ENCODE peak calls at places on chromosomes 1 and 21, in eight cellular contexts. X, L, W, A, P, O, N and S are unnamed samples. For H3K4me1, the result is how much of the 10 kb centered on the place peaks cover.

GRCh38 chr1:248873993-248874671 is 15.2 kb upstream of the ZNF692 start:
- DNase-seq in X (peak), L (peak), W (peak), A (peak), P (peak), O (peak), N (peak), S (peak)

GRCh38 chr21:16073571-16073970 is 343.8 kb downstream of the USP25 start:
- DNase-seq in X (no peak), L (no peak), W (no peak), A (no peak), P (no peak), O (no peak), N (no peak), S (no peak)

GRCh38 chr1:234969011-234969441 is 159.6 kb downstream of the TOMM20 start:
- DNase-seq in X (no peak), L (no peak), W (no peak), A (no peak), P (no peak), O (no peak), N (no peak), S (no peak)

GRCh38 chr1:21490774-21491482 is 18.3 kb upstream of the ALPL start:
- DNase-seq in X (no peak), L (no peak), W (no peak), A (no peak), P (peak), O (peak), N (peak), S (peak)

GRCh38 chr1:202571719-202572339 is 138.4 kb downstream of the SYT2 start:
- DNase-seq in X (no peak), L (no peak), W (no peak), A (no peak), P (no peak), O (peak), N (peak), S (peak)

GRCh38 chr1:116832268-116832931 is 77.3 kb upstream of the PTGFRN start:
- DNase-seq in X (no peak), L (no peak), W (no peak), A (no peak), P (no peak), O (no peak), N (no peak), S (peak)

GRCh38 chr1:203410117-203410900 is 59.4 kb upstream of the FMOD start:
- DNase-seq in X (peak), L (no peak), W (peak), A (no peak), P (no peak), O (no peak), N (no peak), S (no peak)

GRCh38 chr1:29379438-29380073 is 143.2 kb downstream of the PTPRU start:
- DNase-seq in X (no peak), L (no peak), W (no peak), A (no peak), P (no peak), O (peak), N (peak), S (peak)

GRCh38 chr1:93708734-93709481 is 27.3 kb upstream of the BCAR3 start:
- DNase-seq in X (no peak), L (no peak), W (no peak), A (peak), P (no peak), O (no peak), N (peak), S (no peak)

GRCh38 chr1:20712210-20712577 is 5.6 kb downstream of the KIF17 start:
- DNase-seq in X (no peak), L (no peak), W (no peak), A (no peak), P (no peak), O (no peak), N (no peak), S (no peak)

GRCh38 chr1:162236201-162236600 is 140.5 kb downstream of the SPATA46 start:
- DNase-seq in X (no peak), L (no peak), W (no peak), A (no peak), P (no peak), O (peak), N (no peak), S (no peak)

GRCh38 chr1:162233066-162233465 is 143.6 kb downstream of the SPATA46 start:
- DNase-seq in X (no peak), L (no peak), W (no peak), A (no peak), P (no peak), O (no peak), N (no peak), S (no peak)

GRCh38 chr1:162235261-162235780 is 141.3 kb downstream of the SPATA46 start:
- DNase-seq in X (no peak), L (no peak), W (no peak), A (no peak), P (no peak), O (peak), N (no peak), S (no peak)

GRCh38 chr1:162233937-162234336 is 142.7 kb downstream of the SPATA46 start:
- DNase-seq in X (no peak), L (no peak), W (no peak), A (no peak), P (no peak), O (no peak), N (no peak), S (no peak)

GRCh38 chr1:162234571-162234970 is 142.1 kb downstream of the SPATA46 start:
- DNase-seq in X (no peak), L (no peak), W (no peak), A (no peak), P (no peak), O (no peak), N (no peak), S (no peak)
- H3K4me1 ChIP-seq in X (under half), L (under half), W (under half), A (under half), P (under half), O (under half), N (under half), S (under half)

GRCh38 chr1:230303069-230303468 is 123.1 kb downstream of the PGBD5 start:
- DNase-seq in X (no peak), L (no peak), W (no peak), A (no peak), P (no peak), O (peak), N (no peak), S (no peak)
- TF ChIP-seq CTCF in X (no peak), L (no peak), W (no peak), A (no peak), P (no peak), O (no peak), N (no peak), S (no peak)

GRCh38 chr1:55040083-55040952 is 970 bp downstream of the PCSK9 start:
- DNase-seq in X (no peak), L (no peak), W (peak), A (no peak), P (no peak), O (peak), N (peak), S (peak)
- H3K4me1 ChIP-seq in X (under half), L (under half), W (under half), A (under half), P (under half), O (under half), N (under half), S (half or more)

DNA sequence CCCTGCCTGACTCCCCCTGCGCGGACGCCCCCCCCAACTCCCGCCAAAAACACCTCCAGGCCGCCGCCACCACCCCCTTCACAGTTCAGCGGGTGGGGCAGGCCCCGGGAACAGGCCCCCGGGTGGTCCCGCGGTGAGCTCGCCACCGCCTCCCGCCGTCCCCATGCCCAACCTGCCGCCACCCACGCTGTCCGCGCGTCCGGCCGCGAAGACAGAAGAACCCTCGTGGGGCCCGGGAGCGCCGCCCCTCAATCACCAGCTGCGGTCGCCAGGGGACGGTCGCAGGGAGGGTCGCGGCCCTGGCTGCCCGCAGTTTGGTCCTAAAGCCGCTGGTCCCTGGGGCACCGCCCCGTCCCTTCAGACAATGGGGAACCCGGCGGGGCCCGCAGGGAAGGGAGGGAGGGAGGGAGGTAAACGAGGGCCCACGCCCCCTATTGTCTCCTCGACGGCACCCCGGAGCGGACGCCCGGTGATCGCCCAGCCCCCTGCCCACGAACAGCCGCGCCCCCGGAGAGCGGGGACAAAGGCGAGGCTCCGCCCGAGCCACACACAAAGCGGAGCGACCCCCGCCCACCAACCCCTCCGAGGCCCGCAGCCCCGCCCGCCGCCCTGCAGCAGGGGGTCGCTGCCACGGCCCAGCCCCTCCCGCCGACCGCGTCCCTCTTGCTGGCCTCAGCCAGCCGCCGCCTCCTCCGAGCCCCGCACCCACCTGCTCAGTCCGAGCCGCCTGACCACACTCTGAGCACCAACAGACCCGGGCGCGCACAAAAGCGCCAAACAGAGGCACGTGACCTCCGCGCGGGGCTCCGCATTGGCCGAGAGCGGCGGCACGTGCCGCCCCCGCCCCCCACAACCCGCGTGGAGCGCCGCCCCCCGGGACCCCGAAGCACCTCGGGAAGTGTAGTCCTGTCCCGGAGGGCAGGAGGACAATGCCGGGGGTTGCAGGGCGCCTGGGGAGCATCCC is at the start of gene STMN1:
- DNase-seq in X (peak), L (peak), W (peak), A (peak), P (no peak), O (peak), N (peak), S (peak)
- TF ChIP-seq CTCF in X (peak), L (no peak), W (no peak), A (no peak), P (peak), O (no peak), N (peak), S (no peak)